ENCODE peak calls at places on chromosomes 16 and 17, in eight cellular contexts. One of them, this sample, is unnamed.

GRCh38 chr16:47978491-47979490 is 177.0 kb downstream of the ABCC12 start:
- DNase-seq in upper lobe of right lung: no peak
- DNase-seq in mammary epithelial cell: peak; percentile 9
- DNase-seq in AG10803: no peak
- DNase-seq in mucosa of descending colon: no peak
- DNase-seq in omental fat pad: no peak
- DNase-seq in GM12878: no peak
- DNase-seq in fibroblast of the aortic adventitia: no peak
- DNase-seq in this sample: no peak

GRCh38 chr16:1194665-1195392 is 30.2 kb downstream of the TPSG1 start:
- DNase-seq in omental fat pad: no peak
- DNase-seq in mucosa of descending colon: no peak
- DNase-seq in fibroblast of the aortic adventitia: no peak
- DNase-seq in AG10803: no peak
- DNase-seq in upper lobe of right lung: no peak
- DNase-seq in mammary epithelial cell: no peak
- DNase-seq in GM12878: no peak
- DNase-seq in this sample: no peak

GRCh38 chr17:21027031-21027430 is 15.8 kb downstream of the USP22 start:
- DNase-seq in mucosa of descending colon: no peak
- DNase-seq in GM12878: no peak
- DNase-seq in fibroblast of the aortic adventitia: no peak
- DNase-seq in upper lobe of right lung: no peak
- DNase-seq in mammary epithelial cell: no peak
- DNase-seq in AG10803: no peak
- DNase-seq in omental fat pad: no peak
- DNase-seq in this sample: no peak

GRCh38 chr16:27169511-27170071 is 33.7 kb upstream of the KDM8 start:
- DNase-seq in upper lobe of right lung: no peak
- DNase-seq in fibroblast of the aortic adventitia: peak; percentile 94
- DNase-seq in AG10803: peak; percentile 92
- DNase-seq in mammary epithelial cell: peak; percentile 76
- DNase-seq in omental fat pad: no peak
- DNase-seq in mucosa of descending colon: no peak
- DNase-seq in GM12878: peak; percentile 13
- DNase-seq in this sample: peak; percentile 97

GRCh38 chr17:13885953-13886889 is 183.1 kb upstream of the COX10 start:
- DNase-seq in mucosa of descending colon: no peak
- DNase-seq in GM12878: no peak
- DNase-seq in fibroblast of the aortic adventitia: no peak
- DNase-seq in upper lobe of right lung: no peak
- DNase-seq in omental fat pad: no peak
- DNase-seq in mammary epithelial cell: no peak
- DNase-seq in AG10803: no peak
- DNase-seq in this sample: peak; percentile 1

GRCh38 chr17:19707728-19708221 is 8.6 kb downstream of the SLC47A2 start:
- DNase-seq in upper lobe of right lung: no peak
- DNase-seq in mucosa of descending colon: no peak
- DNase-seq in omental fat pad: no peak
- DNase-seq in GM12878: no peak
- DNase-seq in fibroblast of the aortic adventitia: no peak
- DNase-seq in AG10803: no peak
- DNase-seq in mammary epithelial cell: no peak
- DNase-seq in this sample: no peak

GRCh38 chr16:76656951-76657498 is 379.8 kb downstream of the CNTNAP4 start:
- DNase-seq in upper lobe of right lung: no peak
- DNase-seq in GM12878: no peak
- DNase-seq in AG10803: no peak
- DNase-seq in mucosa of descending colon: no peak
- DNase-seq in omental fat pad: no peak
- DNase-seq in mammary epithelial cell: no peak
- DNase-seq in fibroblast of the aortic adventitia: no peak
- DNase-seq in this sample: no peak

GRCh38 chr16:495127-495748 is 32.3 kb upstream of the CAPN15 start:
- DNase-seq in upper lobe of right lung: no peak
- DNase-seq in mammary epithelial cell: peak; percentile 15
- DNase-seq in fibroblast of the aortic adventitia: peak; percentile 43
- DNase-seq in AG10803: peak; percentile 22
- DNase-seq in mucosa of descending colon: peak; percentile 59
- DNase-seq in omental fat pad: no peak
- DNase-seq in GM12878: no peak
- DNase-seq in this sample: peak; percentile 29

GRCh38 chr16:54489225-54489781 is 202.7 kb upstream of the IRX3 start:
- DNase-seq in upper lobe of right lung: no peak
- DNase-seq in mucosa of descending colon: peak; percentile 65
- DNase-seq in omental fat pad: no peak
- DNase-seq in GM12878: no peak
- DNase-seq in mammary epithelial cell: no peak
- DNase-seq in AG10803: no peak
- DNase-seq in fibroblast of the aortic adventitia: no peak
- DNase-seq in this sample: no peak

GRCh38 chr16:65991149-65991701 is 375.3 kb upstream of the CDH5 start:
- DNase-seq in fibroblast of the aortic adventitia: no peak
- DNase-seq in mucosa of descending colon: no peak
- DNase-seq in omental fat pad: no peak
- DNase-seq in AG10803: no peak
- DNase-seq in GM12878: no peak
- DNase-seq in upper lobe of right lung: no peak
- DNase-seq in mammary epithelial cell: no peak
- DNase-seq in this sample: no peak

GRCh38 chr16:9296273-9296593 is 204.8 kb downstream of the HAPSTR1 start:
- DNase-seq in GM12878: no peak
- DNase-seq in mammary epithelial cell: no peak
- DNase-seq in fibroblast of the aortic adventitia: no peak
- DNase-seq in omental fat pad: no peak
- DNase-seq in AG10803: no peak
- DNase-seq in mucosa of descending colon: no peak
- DNase-seq in upper lobe of right lung: no peak
- DNase-seq in this sample: no peak

GRCh38 chr16:9521749-9522370 is 430.4 kb downstream of the HAPSTR1 start:
- DNase-seq in AG10803: no peak
- DNase-seq in mammary epithelial cell: no peak
- DNase-seq in omental fat pad: no peak
- DNase-seq in fibroblast of the aortic adventitia: no peak
- DNase-seq in mucosa of descending colon: no peak
- DNase-seq in upper lobe of right lung: no peak
- DNase-seq in GM12878: no peak
- DNase-seq in this sample: no peak

DNA sequence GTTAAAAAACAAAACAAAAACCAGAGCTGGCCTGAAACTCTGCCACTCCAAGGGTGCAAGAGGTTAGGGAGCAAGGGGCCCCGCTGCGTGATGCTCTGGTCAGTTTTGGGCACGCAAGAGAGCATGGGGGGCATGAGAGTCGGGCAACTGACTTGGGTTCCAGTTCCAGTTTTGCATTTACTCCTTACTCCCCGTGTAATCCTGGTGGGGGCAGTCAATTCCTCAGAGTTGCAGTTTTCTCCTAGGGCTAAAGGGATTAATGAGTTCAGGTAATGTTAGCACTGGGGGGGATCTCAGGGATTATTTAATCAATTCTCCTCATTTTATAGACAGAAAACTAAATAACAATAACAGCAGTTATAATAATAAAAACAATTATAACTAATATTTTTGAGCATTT is 72.9 kb upstream of the PMFBP1 start:
- DNase-seq in fibroblast of the aortic adventitia: no peak
- DNase-seq in upper lobe of right lung: no peak
- DNase-seq in GM12878: no peak
- DNase-seq in AG10803: no peak
- DNase-seq in omental fat pad: no peak
- DNase-seq in mucosa of descending colon: no peak
- DNase-seq in mammary epithelial cell: no peak
- DNase-seq in this sample: no peak
- TF ChIP-seq CTCF in fibroblast of the aortic adventitia: peak; percentile 14
- TF ChIP-seq CTCF in upper lobe of right lung: no peak
- TF ChIP-seq CTCF in GM12878: no peak
- TF ChIP-seq CTCF in AG10803: no peak
- TF ChIP-seq CTCF in omental fat pad: no peak
- TF ChIP-seq CTCF in mucosa of descending colon: no peak
- TF ChIP-seq CTCF in mammary epithelial cell: peak; percentile 27
- TF ChIP-seq CTCF in this sample: no peak

GRCh38 chr16:2204727-2205103 is 539 bp upstream of the MLST8 start:
- DNase-seq in mammary epithelial cell: no peak
- DNase-seq in mucosa of descending colon: no peak
- DNase-seq in omental fat pad: no peak
- DNase-seq in AG10803: no peak
- DNase-seq in upper lobe of right lung: no peak
- DNase-seq in fibroblast of the aortic adventitia: no peak
- DNase-seq in GM12878: no peak
- DNase-seq in this sample: no peak

GRCh38 chr16:2206420-2206779 is 1.1 kb downstream of the MLST8 start:
- DNase-seq in fibroblast of the aortic adventitia: no peak
- DNase-seq in GM12878: no peak
- DNase-seq in mammary epithelial cell: no peak
- DNase-seq in AG10803: no peak
- DNase-seq in omental fat pad: no peak
- DNase-seq in upper lobe of right lung: no peak
- DNase-seq in mucosa of descending colon: no peak
- DNase-seq in this sample: no peak

GRCh38 chr16:2206780-2207433 is 1.7 kb downstream of the MLST8 start:
- DNase-seq in upper lobe of right lung: no peak
- DNase-seq in AG10803: no peak
- DNase-seq in omental fat pad: no peak
- DNase-seq in mucosa of descending colon: no peak
- DNase-seq in mammary epithelial cell: no peak
- DNase-seq in GM12878: no peak
- DNase-seq in fibroblast of the aortic adventitia: no peak
- DNase-seq in this sample: no peak

GRCh38 chr16:2205967-2206313 is 686 bp downstream of the MLST8 start:
- DNase-seq in omental fat pad: no peak
- DNase-seq in mammary epithelial cell: no peak
- DNase-seq in mucosa of descending colon: peak; percentile 59
- DNase-seq in AG10803: no peak
- DNase-seq in fibroblast of the aortic adventitia: no peak
- DNase-seq in GM12878: no peak
- DNase-seq in upper lobe of right lung: no peak
- DNase-seq in this sample: no peak

GRCh38 chr16:2205104-2205966 is at the start of gene MLST8:
- DNase-seq in mucosa of descending colon: peak; percentile 91
- DNase-seq in AG10803: peak; percentile 82
- DNase-seq in upper lobe of right lung: peak; percentile 94
- DNase-seq in mammary epithelial cell: peak; percentile 80
- DNase-seq in omental fat pad: peak; percentile 68
- DNase-seq in fibroblast of the aortic adventitia: peak; percentile 87
- DNase-seq in GM12878: peak; percentile 45
- DNase-seq in this sample: peak; percentile 58
- TF ChIP-seq CTCF in mucosa of descending colon: no peak
- TF ChIP-seq CTCF in AG10803: no peak
- TF ChIP-seq CTCF in upper lobe of right lung: peak; percentile 22
- TF ChIP-seq CTCF in mammary epithelial cell: peak; percentile 22
- TF ChIP-seq CTCF in omental fat pad: no peak
- TF ChIP-seq CTCF in fibroblast of the aortic adventitia: no peak
- TF ChIP-seq CTCF in GM12878: peak; percentile 2
- TF ChIP-seq CTCF in this sample: peak; percentile 51

GRCh38 chr17:83096401-83097220 is 17.2 kb downstream of the METRNL start:
- DNase-seq in mammary epithelial cell: no peak
- DNase-seq in omental fat pad: no peak
- DNase-seq in AG10803: no peak
- DNase-seq in mucosa of descending colon: peak; percentile 66
- DNase-seq in fibroblast of the aortic adventitia: no peak
- DNase-seq in GM12878: no peak
- DNase-seq in upper lobe of right lung: no peak
- DNase-seq in this sample: no peak
- TF ChIP-seq CTCF in mammary epithelial cell: no peak
- TF ChIP-seq CTCF in omental fat pad: no peak
- TF ChIP-seq CTCF in AG10803: no peak
- TF ChIP-seq CTCF in mucosa of descending colon: no peak
- TF ChIP-seq CTCF in fibroblast of the aortic adventitia: no peak
- TF ChIP-seq CTCF in GM12878: no peak
- TF ChIP-seq CTCF in upper lobe of right lung: no peak
- TF ChIP-seq CTCF in this sample: no peak

GRCh38 chr17:2247005-2247404 is 56.6 kb downstream of the SMG6 start:
- DNase-seq in upper lobe of right lung: no peak
- DNase-seq in fibroblast of the aortic adventitia: no peak
- DNase-seq in GM12878: no peak
- DNase-seq in mammary epithelial cell: no peak
- DNase-seq in AG10803: no peak
- DNase-seq in omental fat pad: no peak
- DNase-seq in mucosa of descending colon: no peak
- DNase-seq in this sample: no peak
- TF ChIP-seq CTCF in upper lobe of right lung: no peak
- TF ChIP-seq CTCF in fibroblast of the aortic adventitia: no peak
- TF ChIP-seq CTCF in GM12878: no peak
- TF ChIP-seq CTCF in mammary epithelial cell: no peak
- TF ChIP-seq CTCF in AG10803: no peak
- TF ChIP-seq CTCF in omental fat pad: no peak
- TF ChIP-seq CTCF in mucosa of descending colon: no peak
- TF ChIP-seq CTCF in this sample: no peak

GRCh38 chr16:19899605-19899955 is 14.9 kb upstream of the GPRC5B start:
- DNase-seq in GM12878: no peak
- DNase-seq in mucosa of descending colon: no peak
- DNase-seq in AG10803: no peak
- DNase-seq in mammary epithelial cell: no peak
- DNase-seq in upper lobe of right lung: no peak
- DNase-seq in fibroblast of the aortic adventitia: no peak
- DNase-seq in omental fat pad: no peak
- DNase-seq in this sample: no peak
- TF ChIP-seq CTCF in GM12878: no peak
- TF ChIP-seq CTCF in mucosa of descending colon: no peak
- TF ChIP-seq CTCF in AG10803: no peak
- TF ChIP-seq CTCF in mammary epithelial cell: no peak
- TF ChIP-seq CTCF in upper lobe of right lung: no peak
- TF ChIP-seq CTCF in fibroblast of the aortic adventitia: no peak
- TF ChIP-seq CTCF in omental fat pad: no peak
- TF ChIP-seq CTCF in this sample: peak; percentile 42

DNA sequence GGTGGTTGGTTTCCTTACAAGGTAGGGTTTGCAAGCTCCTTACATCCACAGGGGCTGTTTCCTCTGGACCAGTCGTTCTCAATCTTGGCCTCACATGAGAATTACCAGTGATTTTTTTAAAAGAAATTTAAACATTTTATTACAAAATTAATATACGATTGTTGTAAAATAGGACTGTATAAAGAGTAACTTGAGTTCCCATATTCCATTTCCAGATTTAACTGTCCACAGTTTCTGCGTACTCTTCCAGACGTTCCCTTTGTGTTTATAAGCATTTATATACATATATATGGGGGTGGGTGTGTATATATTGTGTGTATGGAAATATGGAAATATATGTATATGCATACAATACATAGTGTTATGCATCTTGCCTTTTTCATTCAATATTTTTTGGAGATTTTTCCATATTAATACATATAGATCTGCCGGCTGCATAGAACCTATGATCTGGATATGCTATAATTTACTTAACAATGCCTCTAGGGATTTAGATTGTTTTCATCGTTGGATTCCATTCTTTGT is 31.5 kb downstream of the HLF start:
- DNase-seq in upper lobe of right lung: no peak
- DNase-seq in AG10803: no peak
- DNase-seq in mucosa of descending colon: no peak
- DNase-seq in mammary epithelial cell: no peak
- DNase-seq in omental fat pad: no peak
- DNase-seq in fibroblast of the aortic adventitia: no peak
- DNase-seq in GM12878: no peak
- DNase-seq in this sample: no peak
- TF ChIP-seq CTCF in upper lobe of right lung: no peak
- TF ChIP-seq CTCF in AG10803: no peak
- TF ChIP-seq CTCF in mucosa of descending colon: no peak
- TF ChIP-seq CTCF in mammary epithelial cell: no peak
- TF ChIP-seq CTCF in omental fat pad: no peak
- TF ChIP-seq CTCF in fibroblast of the aortic adventitia: no peak
- TF ChIP-seq CTCF in GM12878: no peak
- TF ChIP-seq CTCF in this sample: peak; percentile 54

GRCh38 chr17:6070280-6070894 is at the start of gene WSCD1:
- DNase-seq in mammary epithelial cell: no peak
- DNase-seq in upper lobe of right lung: no peak
- DNase-seq in mucosa of descending colon: peak; percentile 47
- DNase-seq in fibroblast of the aortic adventitia: no peak
- DNase-seq in GM12878: no peak
- DNase-seq in omental fat pad: no peak
- DNase-seq in AG10803: no peak
- DNase-seq in this sample: no peak
- TF ChIP-seq CTCF in mammary epithelial cell: no peak
- TF ChIP-seq CTCF in upper lobe of right lung: no peak
- TF ChIP-seq CTCF in mucosa of descending colon: no peak
- TF ChIP-seq CTCF in fibroblast of the aortic adventitia: no peak
- TF ChIP-seq CTCF in GM12878: no peak
- TF ChIP-seq CTCF in omental fat pad: no peak
- TF ChIP-seq CTCF in AG10803: no peak
- TF ChIP-seq CTCF in this sample: no peak

This sample was measured in HFFc6.